ENCODE peak calls at places on chromosomes 2 and 18, in seven cellular contexts. Q is HCT116, X is GM12878, I is K562, P is HepG2, O is H1, S is SK-N-SH. T is an unnamed sample.

GRCh38 chr2:127100261-127101047 is 6.5 kb downstream of the BIN1 start:
- DNase-seq in P (peak), I (peak), Q (no peak), S (no peak), X (no peak), O (no peak), T (peak)

GRCh38 chr2:9548506-9548905 is 7.1 kb downstream of the ADAM17 start:
- DNase-seq in I (no peak), O (no peak), X (no peak), Q (no peak), P (no peak), S (no peak), T (no peak)

GRCh38 chr2:10057231-10058107 is 14.1 kb downstream of the KLF11 start:
- DNase-seq in X (no peak), O (peak), I (peak), P (peak), Q (no peak), S (peak), T (peak)

GRCh38 chr2:1097086-1097485 is 146.4 kb downstream of the SNTG2 start:
- DNase-seq in Q (no peak), S (no peak), P (no peak), O (no peak), I (no peak), X (no peak), T (no peak)

GRCh38 chr2:102661846-102662245 is 42.5 kb downstream of the SLC9A2 start:
- DNase-seq in O (no peak), X (no peak), Q (no peak), I (no peak), P (no peak), S (no peak), T (no peak)

GRCh38 chr2:23624378-23624777 is 239.4 kb downstream of the KLHL29 start:
- DNase-seq in O (no peak), X (no peak), P (peak), Q (peak), I (peak), S (no peak), T (no peak)

GRCh38 chr18:60358516-60358915 is 14.1 kb downstream of the MC4R start:
- DNase-seq in P (no peak), S (no peak), I (no peak), X (no peak), Q (no peak), O (no peak), T (no peak)

GRCh38 chr2:155223781-155224406 is 525.4 kb downstream of the KCNJ3 start:
- DNase-seq in Q (peak), I (no peak), S (peak), P (peak), O (no peak), X (no peak), T (no peak)

GRCh38 chr2:178909507-178909906 is 102.3 kb upstream of the TTN start:
- DNase-seq in S (no peak), P (no peak), O (no peak), Q (no peak), X (no peak), I (no peak), T (no peak)

GRCh38 chr2:128376241-128377041 is 57.8 kb upstream of the HS6ST1 start:
- DNase-seq in I (no peak), X (no peak), O (no peak), P (no peak), S (no peak), Q (no peak), T (no peak)

GRCh38 chr2:203994735-203995134 is 58.2 kb downstream of the ICOS start:
- DNase-seq in Q (no peak), O (no peak), S (no peak), X (no peak), P (no peak), I (no peak), T (no peak)

GRCh38 chr18:7535436-7536190 is 31.5 kb upstream of the PTPRM start:
- DNase-seq in I (no peak), S (no peak), P (no peak), X (no peak), Q (no peak), O (no peak), T (no peak)

GRCh38 chr18:77082316-77082715 is 50.3 kb downstream of the MBP start:
- DNase-seq in I (no peak), Q (no peak), P (no peak), X (no peak), O (no peak), S (no peak), T (no peak)

GRCh38 chr2:175884673-175885393 is 117.2 kb downstream of the LNPK start:
- DNase-seq in X (no peak), P (no peak), S (no peak), I (no peak), O (no peak), Q (no peak), T (no peak)

GRCh38 chr2:159262904-159263303 is 23.6 kb downstream of the WDSUB1 start:
- DNase-seq in I (no peak), Q (no peak), X (no peak), O (no peak), S (no peak), P (no peak), T (no peak)

GRCh38 chr2:8679567-8679826 is 2.4 kb upstream of the ID2 start:
- DNase-seq in I (no peak), X (no peak), Q (no peak), P (no peak), S (no peak), O (no peak), T (no peak)

GRCh38 chr2:736939-737338 is 59.7 kb upstream of the TMEM18 start:
- DNase-seq in I (no peak), O (no peak), Q (no peak), S (no peak), X (no peak), P (no peak), T (no peak)

GRCh38 chr18:57947117-57947516 is 96.9 kb upstream of the NEDD4L start:
- DNase-seq in P (no peak), S (no peak), Q (no peak), X (no peak), O (no peak), I (no peak), T (no peak)

GRCh38 chr2:171522804-171523338 is 597 bp downstream of the CYBRD1 start:
- DNase-seq in P (no peak), O (no peak), X (no peak), S (no peak), I (peak), Q (no peak), T (peak)

GRCh38 chr2:241811952-241812729 is 3.1 kb downstream of the NEU4 start:
- DNase-seq in P (no peak), I (no peak), Q (no peak), O (no peak), S (peak), X (no peak), T (no peak)

GRCh38 chr2:241390301-241391206 is 34.5 kb downstream of the FARP2 start:
- DNase-seq in P (no peak), Q (no peak), X (no peak), I (no peak), S (no peak), O (no peak), T (no peak)

GRCh38 chr18:74290831-74291770 is 662 bp downstream of the CYB5A start:
- DNase-seq in P (peak), Q (peak), X (no peak), S (peak), I (no peak), O (peak), T (peak)

GRCh38 chr2:25339121-25339738 is 2.5 kb downstream of the DNMT3A start:
- DNase-seq in S (peak), O (no peak), X (no peak), Q (no peak), P (no peak), I (no peak), T (no peak)

GRCh38 chr2:26752636-26753035 is 11.4 kb upstream of the SLC35F6 start:
- DNase-seq in S (peak), I (no peak), Q (no peak), X (no peak), O (no peak), P (no peak), T (no peak)

GRCh38 chr2:120346667-120347358 is 877 bp downstream of the INHBB start:
- DNase-seq in S (peak), Q (no peak), X (no peak), I (no peak), O (no peak), P (no peak), T (no peak)

GRCh38 chr2:98448441-98449145 is 3.9 kb downstream of the INPP4A start:
- DNase-seq in S (no peak), X (no peak), O (no peak), I (no peak), Q (no peak), P (no peak), T (no peak)

GRCh38 chr2:195486987-195487644 is 169.9 kb upstream of the SLC39A10 start:
- DNase-seq in O (no peak), X (no peak), P (no peak), I (peak), Q (peak), S (no peak), T (no peak)

GRCh38 chr2:221372156-221372870 is 199.8 kb downstream of the EPHA4 start:
- DNase-seq in I (no peak), S (no peak), P (no peak), O (peak), Q (peak), X (no peak), T (no peak)

GRCh38 chr2:234827096-234827860 is 124.5 kb upstream of the SH3BP4 start:
- DNase-seq in O (no peak), X (no peak), Q (no peak), P (no peak), I (no peak), S (no peak), T (no peak)

GRCh38 chr18:56139792-56140254 is 498.6 kb downstream of the TXNL1 start:
- DNase-seq in Q (no peak), P (no peak), O (no peak), I (no peak), X (no peak), S (no peak), T (no peak)

GRCh38 chr2:20350753-20351554 is at the start of gene PUM2:
- DNase-seq in Q (peak), X (peak), P (peak), S (peak), I (peak), O (peak), T (peak)

GRCh38 chr2:209772316-209772715 is 684 bp downstream of the UNC80 start:
- DNase-seq in X (no peak), I (no peak), S (peak), Q (no peak), P (no peak), O (no peak), T (no peak)

GRCh38 chr2:230893338-230893737 is 28.6 kb downstream of the ITM2C start:
- DNase-seq in S (peak), Q (no peak), P (no peak), X (no peak), I (no peak), O (no peak), T (no peak)

GRCh38 chr2:177666408-177666807 is 273.8 kb downstream of the AGPS start:
- DNase-seq in S (no peak), X (no peak), Q (no peak), I (no peak), O (no peak), P (no peak), T (no peak)

GRCh38 chr2:68248361-68248760 is 4.0 kb downstream of the PPP3R1 start:
- DNase-seq in Q (no peak), I (no peak), X (no peak), O (no peak), S (no peak), P (no peak), T (no peak)

DNA sequence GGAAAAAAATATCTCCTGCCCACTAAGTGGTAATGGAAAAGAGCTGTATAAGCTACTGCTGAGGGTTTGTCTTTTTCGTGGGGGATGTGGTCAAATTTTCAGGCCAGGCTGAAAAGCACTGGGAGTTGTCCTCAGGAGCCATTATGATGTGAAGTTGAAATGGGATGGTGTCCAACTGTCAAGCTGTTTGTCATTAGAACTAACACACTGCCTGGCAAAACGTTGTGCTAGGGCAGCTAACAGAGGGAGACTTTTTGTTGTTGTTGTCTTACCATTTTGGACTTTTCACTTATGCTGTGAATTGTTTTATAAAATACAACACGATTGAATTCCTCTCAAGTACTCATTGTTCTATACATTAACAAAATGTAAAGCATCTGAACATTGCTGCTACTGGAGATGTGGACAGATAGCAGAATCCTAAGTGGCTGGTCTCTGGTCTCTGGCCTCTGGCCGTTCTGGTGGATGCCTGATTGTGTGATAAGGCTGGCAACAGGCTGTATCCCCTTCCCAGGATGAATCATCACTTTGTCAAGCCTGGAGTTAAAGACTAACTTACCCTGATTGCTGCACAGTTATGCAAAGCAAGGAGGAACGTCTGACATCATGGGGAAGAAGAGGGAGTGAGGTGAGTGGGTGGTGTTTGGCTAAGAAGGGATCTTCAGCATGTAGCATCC is 2.3 kb downstream of the MYO1B start:
- DNase-seq in I (no peak), X (no peak), O (peak), S (peak), P (peak), Q (peak), T (no peak)
- TF ChIP-seq JUND in I (no peak), X (no peak), O (no peak), S (peak), P (peak), Q (peak), T (no peak)

GRCh38 chr2:59029058-59029457 is 787.9 kb upstream of the FANCL start:
- DNase-seq in P (no peak), Q (no peak), S (no peak), X (no peak), I (no peak), O (no peak), T (no peak)

GRCh38 chr2:59021786-59022185 is 780.7 kb upstream of the FANCL start:
- DNase-seq in I (no peak), O (no peak), P (no peak), Q (no peak), X (no peak), S (no peak), T (no peak)

GRCh38 chr2:59027320-59027719 is 786.2 kb upstream of the FANCL start:
- DNase-seq in I (no peak), O (no peak), X (no peak), P (no peak), Q (no peak), S (no peak), T (no peak)

GRCh38 chr2:59019551-59020164 is 778.5 kb upstream of the FANCL start:
- DNase-seq in I (no peak), X (no peak), Q (no peak), S (no peak), O (no peak), P (no peak), T (no peak)

DNA sequence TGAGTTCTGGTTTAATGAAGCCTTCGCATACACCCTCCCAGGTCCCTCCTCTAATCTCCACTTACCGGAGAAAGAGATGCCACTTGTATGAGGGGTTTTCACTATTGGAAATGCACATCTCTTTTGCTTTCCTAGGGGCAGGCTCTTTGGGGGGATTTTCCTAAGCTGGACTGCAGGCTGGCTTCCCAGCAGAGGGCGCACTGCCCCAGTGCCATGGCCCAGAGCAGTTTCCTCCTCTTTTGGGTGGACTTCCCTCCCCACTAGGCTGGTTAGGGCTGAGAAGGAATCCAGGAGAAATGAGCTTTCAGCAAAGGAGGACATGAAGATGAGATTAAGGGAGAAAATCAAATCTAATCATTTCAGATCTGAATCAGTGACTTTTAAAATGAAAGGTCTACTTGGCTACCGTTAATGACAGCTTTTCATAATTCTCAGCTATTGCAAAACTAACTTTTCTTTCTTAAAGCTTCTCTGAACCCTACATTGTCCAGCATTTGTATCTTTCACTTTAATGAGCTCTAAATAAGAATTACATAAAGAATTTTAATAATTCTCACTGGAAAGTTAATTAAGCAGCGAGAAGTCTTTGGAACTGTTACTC is 784.1 kb upstream of the FANCL start:
- DNase-seq in I (peak), O (peak), Q (peak), X (no peak), S (peak), P (peak), T (no peak)
- TF ChIP-seq JUND in I (no peak), O (no peak), Q (no peak), X (no peak), S (no peak), P (no peak), T (no peak)

DNA sequence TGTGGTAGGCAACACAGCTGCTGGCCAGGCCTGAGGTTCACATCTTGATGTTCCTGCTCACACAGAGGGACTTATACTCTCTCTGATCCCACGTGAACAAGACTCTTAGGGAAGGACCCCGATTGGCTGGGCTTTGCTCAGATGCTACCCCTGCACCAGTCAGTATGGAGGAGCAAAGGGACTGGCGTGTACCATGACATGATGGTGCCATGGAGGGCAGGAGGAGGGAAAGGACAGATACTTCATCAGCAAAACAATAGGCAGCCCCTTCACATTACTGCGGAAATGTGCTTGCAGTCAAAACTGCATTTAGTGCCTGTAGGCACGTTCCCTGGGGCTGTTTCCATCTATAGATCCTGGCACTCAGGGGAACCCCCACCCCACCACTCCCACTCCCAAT is 42.7 kb downstream of the ZFP36L2 start:
- DNase-seq in Q (no peak), X (no peak), P (no peak), S (no peak), I (no peak), O (no peak), T (no peak)
- TF ChIP-seq JUND in Q (no peak), X (no peak), P (no peak), S (no peak), I (no peak), O (no peak), T (no peak)

GRCh38 chr2:169393068-169393590 is 30.8 kb upstream of the LRP2 start:
- DNase-seq in I (no peak), Q (no peak), X (peak), S (peak), P (no peak), O (no peak), T (peak)
- TF ChIP-seq JUND in I (no peak), Q (no peak), X (no peak), S (no peak), P (no peak), O (no peak), T (no peak)

DNA sequence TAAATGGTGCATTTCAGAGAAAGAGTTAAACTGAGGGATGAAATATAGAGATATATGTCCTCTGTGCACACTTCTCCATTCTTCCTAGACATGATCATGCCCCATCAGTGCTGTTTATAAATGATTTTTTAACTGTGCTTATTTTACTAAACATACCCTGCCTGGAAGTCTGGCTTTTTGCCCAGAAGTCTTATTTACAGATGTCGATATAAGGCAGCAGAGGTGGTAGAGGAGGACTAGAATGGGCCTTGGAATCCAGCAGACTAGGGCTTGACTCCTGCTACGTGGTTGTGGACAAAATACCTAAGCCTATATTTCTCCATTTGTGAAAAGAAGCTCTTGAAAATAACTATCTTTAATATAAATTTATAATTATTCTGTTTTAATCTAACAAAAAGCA is 355.5 kb downstream of the RAD51AP2 start:
- DNase-seq in Q (no peak), I (no peak), X (no peak), P (no peak), S (no peak), O (no peak), T (no peak)
- TF ChIP-seq JUND in Q (no peak), I (no peak), X (no peak), P (no peak), S (no peak), O (no peak), T (no peak)

GRCh38 chr2:66985901-66986300 is 411.2 kb upstream of the ETAA1 start:
- DNase-seq in X (no peak), Q (no peak), P (no peak), S (no peak), O (no peak), I (no peak), T (no peak)
- TF ChIP-seq JUND in X (no peak), Q (no peak), P (no peak), S (no peak), O (no peak), I (no peak), T (no peak)

GRCh38 chr2:2880938-2881337 is 496.7 kb downstream of the EIPR1 start:
- DNase-seq in P (no peak), O (no peak), X (no peak), Q (no peak), I (no peak), S (no peak), T (no peak)
- TF ChIP-seq JUND in P (no peak), O (no peak), X (no peak), Q (no peak), I (no peak), S (no peak), T (no peak)

DNA sequence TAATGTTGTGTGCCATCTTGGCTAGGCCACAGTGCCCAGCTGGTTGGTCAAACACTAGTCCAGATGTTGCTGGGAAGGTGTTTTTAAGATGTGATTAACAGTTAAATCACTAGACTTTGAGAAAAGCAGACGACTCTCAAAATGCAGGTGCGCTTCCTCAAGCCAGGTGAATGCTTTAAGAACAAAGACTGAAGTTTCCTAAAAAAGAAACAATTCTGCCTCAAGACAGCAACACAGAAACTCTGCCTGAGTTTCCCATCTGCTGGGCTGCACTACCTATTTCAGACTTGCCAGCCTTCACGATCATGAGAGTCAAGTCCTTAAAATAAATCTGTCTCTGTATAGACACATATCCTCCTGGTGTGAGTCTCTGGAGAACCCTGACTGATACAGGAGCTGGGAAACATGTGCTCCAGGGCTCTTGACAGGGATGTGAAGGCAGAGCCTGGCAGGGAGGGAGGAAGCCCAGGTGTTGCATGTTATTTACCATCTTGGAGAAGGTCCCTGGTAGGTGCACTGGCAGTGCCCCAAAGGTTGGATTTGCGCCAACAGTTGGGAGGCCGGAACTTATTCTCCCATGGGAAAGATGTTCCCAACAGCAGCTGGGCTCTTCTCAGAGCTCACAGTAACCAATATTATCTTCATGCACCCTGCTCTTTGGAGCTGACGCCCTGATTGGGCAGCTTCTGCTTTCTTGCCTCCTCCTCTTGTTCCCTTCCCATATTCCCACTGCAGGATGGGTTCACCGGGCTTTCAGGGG is 43.9 kb downstream of the ST6GAL2 start:
- DNase-seq in Q (no peak), O (no peak), X (no peak), I (no peak), S (no peak), P (no peak), T (no peak)
- TF ChIP-seq JUND in Q (no peak), O (no peak), X (no peak), I (no peak), S (no peak), P (no peak), T (no peak)